ENCODE peak calls at places on chromosomes 13 and 19, in seven cellular contexts. M is foreskin fibroblast, L is T follicular helper cell, P is kidney glomerular epithelial cell, S is HuH-7.5, I is cardiac muscle cell, D is GM23248. X is an unnamed sample.

GRCh38 chr19:55492362-55492944 is 4.2 kb downstream of the SSC5D start:
- DNase-seq in L (no peak), D (no peak), P (no peak), M (no peak), S (no peak), I (no peak), X (no peak)

GRCh38 chr13:44574466-44574855 is 1.7 kb downstream of the TSC22D1 start:
- DNase-seq in P (no peak), S (no peak), M (no peak), I (no peak), L (no peak), D (peak), X (no peak)

GRCh38 chr13:95707035-95707434 is 30.1 kb downstream of the DNAJC3 start:
- DNase-seq in L (no peak), S (no peak), P (no peak), I (no peak), M (no peak), D (no peak), X (no peak)

GRCh38 chr13:85825454-85825853 is 26.2 kb upstream of the SLITRK6 start:
- DNase-seq in D (no peak), I (no peak), P (no peak), S (no peak), L (no peak), M (no peak), X (no peak)

GRCh38 chr13:102812616-102813287 is 13.8 kb downstream of the BIVM start:
- DNase-seq in P (peak), M (no peak), I (no peak), S (no peak), L (no peak), D (peak), X (no peak)

GRCh38 chr13:75550159-75550567 is 572 bp downstream of the UCHL3 start:
- DNase-seq in P (peak), L (no peak), D (peak), I (peak), M (peak), S (no peak), X (no peak)

GRCh38 chr13:43303040-43303729 is 279.8 kb downstream of the DNAJC15 start:
- DNase-seq in I (peak), M (peak), L (no peak), P (peak), D (peak), S (peak), X (no peak)

GRCh38 chr13:32984857-32985626 is 31.2 kb upstream of the KL start:
- DNase-seq in P (no peak), I (no peak), L (no peak), S (no peak), D (peak), M (no peak), X (no peak)

GRCh38 chr19:14406645-14407331 is 12.4 kb downstream of the DDX39A start:
- DNase-seq in L (no peak), P (no peak), D (no peak), M (no peak), I (no peak), S (no peak), X (no peak)

GRCh38 chr13:74136089-74136658 is 2.0 kb upstream of the KLF12 start:
- DNase-seq in I (peak), S (peak), M (no peak), L (no peak), D (peak), P (peak), X (peak)

GRCh38 chr13:48853381-48854102 is 122.2 kb upstream of the FNDC3A start:
- DNase-seq in S (no peak), L (no peak), I (no peak), D (peak), P (peak), M (peak), X (no peak)

GRCh38 chr13:111610077-111610476 is 289.6 kb downstream of the TEX29 start:
- DNase-seq in S (no peak), D (no peak), I (no peak), L (no peak), M (no peak), P (no peak), X (no peak)

GRCh38 chr19:57348136-57348535 is 2.9 kb upstream of the ZNF304 start:
- DNase-seq in S (no peak), D (peak), I (no peak), L (no peak), P (no peak), M (no peak), X (no peak)

GRCh38 chr19:53467138-53467502 is 413 bp upstream of the ZNF813 start:
- DNase-seq in S (peak), M (no peak), D (no peak), I (no peak), P (no peak), L (no peak), X (peak)

GRCh38 chr13:98557934-98558630 is 18.8 kb downstream of the STK24 start:
- DNase-seq in D (peak), I (no peak), L (no peak), P (no peak), M (no peak), S (no peak), X (no peak)

GRCh38 chr19:42280761-42281174 is 11.7 kb downstream of the CIC start:
- DNase-seq in M (no peak), S (peak), P (no peak), D (peak), L (peak), I (peak), X (no peak)

GRCh38 chr13:73850104-73850898 is 283.9 kb downstream of the KLF12 start:
- DNase-seq in S (no peak), D (no peak), L (no peak), I (no peak), M (no peak), P (no peak), X (no peak)

GRCh38 chr13:110138009-110138699 is 168.8 kb downstream of the COL4A1 start:
- DNase-seq in L (peak), P (peak), I (peak), S (peak), M (peak), D (peak), X (peak)

GRCh38 chr19:52007436-52007804 is 591 bp downstream of the ZNF615 start:
- DNase-seq in L (no peak), M (no peak), I (peak), D (peak), P (peak), S (no peak), X (no peak)

GRCh38 chr19:18897108-18898029 is 1.4 kb upstream of the CERS1 start:
- DNase-seq in S (no peak), I (no peak), L (no peak), D (no peak), M (no peak), P (no peak), X (no peak)

GRCh38 chr13:20847298-20847697 is 55.2 kb downstream of the XPO4 start:
- DNase-seq in D (no peak), I (peak), L (no peak), P (no peak), S (no peak), M (no peak), X (no peak)

GRCh38 chr19:16258440-16258903 is 60.8 kb downstream of the AP1M1 start:
- DNase-seq in P (no peak), D (no peak), M (no peak), S (no peak), L (no peak), I (no peak), X (no peak)

X was measured in T-helper 22 cell.